ENCODE peak calls at places on chromosomes 7 and 10, in four cellular contexts. N is HCT116, I is HepG2, U is H1. L is an unnamed sample.

GRCh38 chr10:127243490-127244272 is 47.3 kb upstream of the INSYN2A start:
- DNase-seq in I (peak), N (peak), U (peak), L (peak)

GRCh38 chr7:150430465-150431085 is 19.9 kb upstream of the GIMAP8 start:
- DNase-seq in I (no peak), N (no peak), U (no peak), L (no peak)

GRCh38 chr7:133298080-133298479 is 45.2 kb downstream of the EXOC4 start:
- DNase-seq in I (no peak), U (no peak), N (no peak), L (no peak)

GRCh38 chr10:56142092-56142728 is 218.8 kb downstream of the ZWINT start:
- DNase-seq in N (no peak), U (no peak), I (no peak), L (peak)

GRCh38 chr10:34698979-34699378 is 116.1 kb downstream of the PARD3 start:
- DNase-seq in N (peak), I (no peak), U (no peak), L (peak)

GRCh38 chr7:113797420-113797995 is 121.3 kb downstream of the PPP1R3A start:
- DNase-seq in I (no peak), N (no peak), U (no peak), L (no peak)

GRCh38 chr7:143901360-143901709 is 641 bp downstream of the TCAF1 start:
- DNase-seq in I (peak), N (no peak), U (no peak), L (no peak)

GRCh38 chr7:108158766-108159165 is 28.6 kb upstream of the LAMB4 start:
- DNase-seq in U (no peak), I (no peak), N (no peak), L (no peak)

GRCh38 chr7:68691261-68692216 is 906.7 kb upstream of the AUTS2 start:
- DNase-seq in U (no peak), I (no peak), N (no peak), L (no peak)

GRCh38 chr10:117226813-117227451 is 14.0 kb upstream of the SLC18A2 start:
- DNase-seq in U (no peak), I (peak), N (peak), L (peak)

GRCh38 chr10:133528845-133529575 is 1.8 kb downstream of the CYP2E1 start:
- DNase-seq in U (no peak), I (no peak), N (no peak), L (no peak)

GRCh38 chr7:29921404-29922010 is 68.1 kb downstream of the SCRN1 start:
- DNase-seq in I (peak), U (peak), N (peak), L (peak)

GRCh38 chr10:21285207-21285606 is 240.3 kb downstream of the SKIDA1 start:
- DNase-seq in N (no peak), I (no peak), U (no peak), L (no peak)

GRCh38 chr7:4006687-4007086 is 675.4 kb upstream of the FOXK1 start:
- DNase-seq in I (peak), U (no peak), N (no peak), L (peak)

GRCh38 chr7:47654672-47655340 is 72.9 kb upstream of the TNS3 start:
- DNase-seq in I (no peak), N (no peak), U (no peak), L (no peak)

GRCh38 chr10:116655573-116655972 is 34.8 kb downstream of the PNLIPRP2 start:
- DNase-seq in N (no peak), I (no peak), U (no peak), L (no peak)

GRCh38 chr10:48611133-48611532 is 6.3 kb upstream of the ARHGAP22 start:
- DNase-seq in N (no peak), U (no peak), I (no peak), L (no peak)

GRCh38 chr7:13800694-13801448 is 188.6 kb downstream of the ETV1 start:
- DNase-seq in I (no peak), N (no peak), U (no peak), L (no peak)

GRCh38 chr7:22196429-22196828 is 160.5 kb downstream of the RAPGEF5 start:
- DNase-seq in N (no peak), U (no peak), I (no peak), L (no peak)

GRCh38 chr7:157840174-157840912 is 503.5 kb downstream of the DNAJB6 start:
- DNase-seq in I (no peak), U (no peak), N (no peak), L (no peak)

GRCh38 chr7:66075590-66076458 is at the start of gene ASL:
- DNase-seq in N (peak), I (peak), U (peak), L (peak)

GRCh38 chr7:6156734-6157133 is 115.7 kb downstream of the CYTH3 start:
- DNase-seq in I (no peak), N (no peak), U (no peak), L (no peak)

GRCh38 chr7:30630986-30631385 is 36.3 kb downstream of the GARS1 start:
- DNase-seq in U (no peak), I (no peak), N (no peak), L (no peak)

GRCh38 chr7:26860361-26860760 is 4.0 kb downstream of the SKAP2 start:
- DNase-seq in I (peak), N (peak), U (no peak), L (peak)

GRCh38 chr10:129922598-129923123 is 41.4 kb downstream of the EBF3 start:
- DNase-seq in N (no peak), U (no peak), I (no peak), L (no peak)

GRCh38 chr7:114428211-114428610 is 13.6 kb downstream of the FOXP2 start:
- DNase-seq in U (no peak), N (no peak), I (no peak), L (no peak)

GRCh38 chr7:22594020-22594419 is 94.0 kb upstream of the STEAP1B start:
- DNase-seq in I (peak), N (no peak), U (no peak), L (peak)

GRCh38 chr7:8423057-8423456 is 10.4 kb upstream of the NXPH1 start:
- DNase-seq in N (no peak), I (no peak), U (no peak), L (no peak)

GRCh38 chr10:29858352-29859267 is 200.8 kb downstream of the JCAD start:
- DNase-seq in U (peak), N (peak), I (peak), L (peak)

GRCh38 chr7:13603661-13604060 is 385.8 kb downstream of the ETV1 start:
- DNase-seq in U (no peak), I (no peak), N (no peak), L (no peak)

GRCh38 chr10:33008499-33009243 is 50.6 kb upstream of the ITGB1 start:
- DNase-seq in I (peak), U (no peak), N (peak), L (peak)

GRCh38 chr7:115631782-115632181 is 398.8 kb downstream of the TFEC start:
- DNase-seq in U (no peak), N (no peak), I (no peak), L (no peak)

GRCh38 chr10:129031233-129032150 is 435.5 kb upstream of the MGMT start:
- DNase-seq in I (peak), U (peak), N (no peak), L (peak)

GRCh38 chr10:8993859-8994258 is 939.4 kb downstream of the GATA3 start:
- DNase-seq in I (no peak), U (no peak), N (no peak), L (no peak)

GRCh38 chr10:93456480-93456879 is 25.7 kb downstream of the MYOF start:
- DNase-seq in U (no peak), N (no peak), I (no peak), L (no peak)

GRCh38 chr10:87878664-87879459 is 15.4 kb downstream of the PTEN start:
- DNase-seq in I (no peak), U (no peak), N (no peak), L (no peak)

GRCh38 chr7:47572101-47572460 is 9.8 kb downstream of the TNS3 start:
- DNase-seq in I (no peak), N (no peak), U (no peak), L (peak)

GRCh38 chr7:54796150-54796549 is 37.1 kb upstream of the SEC61G start:
- DNase-seq in N (no peak), I (no peak), U (no peak), L (no peak)

GRCh38 chr7:127885843-127886242 is 145.4 kb downstream of the LRRC4 start:
- DNase-seq in U (no peak), I (no peak), N (no peak), L (no peak)
- TF ChIP-seq JUND in U (no peak), I (no peak), N (no peak), L (no peak)

GRCh38 chr7:103636153-103636552 is 190.1 kb upstream of the SLC26A5 start:
- DNase-seq in I (no peak), N (no peak), U (no peak), L (peak)
- TF ChIP-seq JUND in I (no peak), N (no peak), U (no peak), L (no peak)

GRCh38 chr7:90347759-90348158 is 1.2 kb downstream of the GTPBP10 start:
- DNase-seq in I (no peak), U (no peak), N (no peak), L (no peak)

GRCh38 chr7:90349305-90349704 is 2.8 kb downstream of the GTPBP10 start:
- DNase-seq in I (peak), N (no peak), U (no peak), L (no peak)

GRCh38 chr7:90346326-90347125 is at the start of gene GTPBP10:
- DNase-seq in N (peak), I (peak), U (peak), L (peak)

GRCh38 chr7:90345016-90345415 is 1.5 kb upstream of the GTPBP10 start:
- DNase-seq in I (no peak), N (no peak), U (no peak), L (no peak)

DNA sequence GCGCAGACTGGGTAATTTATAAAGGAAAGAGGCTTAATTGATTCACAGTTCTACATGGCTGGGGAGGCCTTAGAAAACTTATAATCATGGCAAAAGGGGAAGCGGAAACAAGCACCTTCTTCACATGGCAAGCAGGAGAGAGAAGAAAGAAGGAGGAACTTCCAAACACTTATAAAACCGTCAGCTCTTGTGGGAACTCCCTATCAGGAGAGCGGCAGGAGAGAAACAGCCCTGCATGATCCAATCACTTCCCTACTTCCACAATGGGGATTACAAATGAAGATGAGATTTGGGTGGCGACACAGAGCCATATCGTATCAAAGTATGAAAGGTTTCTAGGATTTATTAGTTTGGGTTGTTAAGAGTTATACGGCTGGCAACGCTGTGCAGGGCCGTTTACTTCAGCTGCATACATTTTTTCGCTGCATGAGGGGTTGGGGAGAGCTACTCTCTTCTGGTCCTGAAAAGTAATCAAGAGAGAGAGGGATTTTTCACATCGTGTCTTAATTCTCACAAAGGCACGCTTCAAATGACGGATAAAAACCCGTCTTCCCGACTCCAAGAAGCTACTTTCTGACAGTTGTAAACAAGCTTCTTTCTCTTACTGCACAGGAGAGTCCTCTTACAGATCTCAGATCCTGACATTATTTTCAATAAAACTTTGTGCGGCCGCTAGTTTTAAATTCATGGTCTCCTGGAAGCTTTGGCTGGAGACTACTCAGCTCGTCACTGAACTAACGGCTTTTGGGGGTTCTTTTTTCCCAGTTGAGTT is 782 bp upstream of the GTPBP10 start:
- DNase-seq in U (no peak), N (no peak), I (peak), L (peak)
- TF ChIP-seq JUND in U (no peak), N (no peak), I (no peak), L (no peak)

GRCh38 chr10:112816033-112816430 is 134.0 kb upstream of the TCF7L2 start:
- DNase-seq in I (no peak), U (no peak), N (no peak), L (no peak)
- TF ChIP-seq JUND in I (no peak), U (no peak), N (no peak), L (no peak)

GRCh38 chr7:98617960-98618418 is 904 bp downstream of the NPTX2 start:
- DNase-seq in I (no peak), U (no peak), N (no peak), L (no peak)
- TF ChIP-seq JUND in I (no peak), U (no peak), N (no peak), L (no peak)

GRCh38 chr10:131314799-131315198 is 3.3 kb upstream of the TCERG1L start:
- DNase-seq in I (no peak), N (no peak), U (no peak), L (no peak)
- TF ChIP-seq JUND in I (no peak), N (no peak), U (no peak), L (no peak)

GRCh38 chr10:60968504-60968903 is 24.5 kb upstream of the RHOBTB1 start:
- DNase-seq in N (no peak), I (no peak), U (no peak), L (no peak)

GRCh38 chr10:60967260-60967659 is 23.3 kb upstream of the RHOBTB1 start:
- DNase-seq in U (no peak), I (no peak), N (no peak), L (no peak)

GRCh38 chr10:60970526-60970925 is 26.5 kb upstream of the RHOBTB1 start:
- DNase-seq in I (no peak), N (no peak), U (no peak), L (no peak)

GRCh38 chr10:60964257-60965235 is 20.6 kb upstream of the RHOBTB1 start:
- DNase-seq in U (no peak), N (peak), I (peak), L (peak)

GRCh38 chr10:60967854-60968484 is 24.0 kb upstream of the RHOBTB1 start:
- DNase-seq in U (no peak), I (no peak), N (no peak), L (no peak)
- TF ChIP-seq JUND in U (no peak), I (no peak), N (no peak), L (no peak)

DNA sequence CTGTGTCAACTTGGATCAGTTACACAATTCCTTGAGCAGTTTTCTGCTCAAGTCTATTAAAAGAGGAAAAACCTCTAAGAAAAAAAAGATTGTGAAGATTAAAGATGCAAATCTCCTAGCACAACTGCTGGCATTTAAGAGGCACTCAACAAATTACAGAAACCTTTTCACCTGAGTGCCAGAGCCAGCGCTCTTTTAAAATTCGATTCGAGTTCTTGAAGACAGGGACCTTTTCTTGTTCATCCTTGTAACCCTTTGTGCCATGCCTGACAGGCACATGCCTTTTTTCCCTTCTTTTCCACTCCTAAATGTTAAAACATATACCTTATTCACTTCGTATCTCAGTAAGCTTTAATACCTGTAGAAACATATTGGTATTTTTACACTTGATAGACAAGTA is 769 bp downstream of the NSUN6 start:
- DNase-seq in U (no peak), N (no peak), I (no peak), L (no peak)
- TF ChIP-seq JUND in U (no peak), N (no peak), I (no peak), L (no peak)

DNA sequence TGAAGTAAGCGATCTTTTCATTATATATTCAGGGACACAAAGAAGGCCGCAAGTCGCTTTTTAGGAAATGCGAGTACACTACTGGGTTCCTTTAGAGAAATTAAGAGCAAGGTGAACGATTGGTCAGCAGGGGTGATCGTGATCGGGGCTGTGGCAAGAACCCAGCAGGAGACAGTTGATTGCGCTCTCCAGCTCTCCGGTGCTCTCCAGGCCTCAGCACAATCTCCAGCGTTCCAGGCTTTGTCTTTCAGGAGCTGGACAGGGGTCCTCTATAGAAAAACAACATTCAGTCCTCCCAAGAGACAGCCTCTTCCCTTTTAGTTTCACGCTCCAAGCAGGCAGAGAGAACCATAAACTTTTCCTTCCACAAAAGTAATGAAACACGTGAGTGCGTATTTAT is 170.5 kb upstream of the KLF6 start:
- DNase-seq in N (no peak), U (no peak), I (no peak), L (no peak)
- TF ChIP-seq JUND in N (no peak), U (no peak), I (no peak), L (no peak)

DNA sequence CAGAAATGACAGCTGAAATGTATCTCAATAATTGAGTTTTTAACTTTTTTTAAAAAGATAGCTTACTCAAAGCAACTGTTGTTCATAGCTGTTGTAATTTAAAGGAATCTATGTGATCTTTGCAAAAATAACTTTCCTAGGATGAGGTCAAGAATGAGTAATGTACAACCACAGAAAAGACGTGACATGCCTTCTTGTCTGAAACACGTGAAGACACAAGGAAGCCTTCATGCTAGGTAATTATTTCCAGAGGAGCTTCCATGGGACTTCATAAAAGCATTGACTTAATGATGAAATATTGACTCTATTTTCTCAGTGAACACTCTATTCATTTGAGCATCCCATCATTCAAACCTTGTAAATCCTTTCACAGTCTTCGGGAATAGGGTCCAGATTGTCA is 527.9 kb downstream of the NRG3 start:
- DNase-seq in I (no peak), U (no peak), N (no peak), L (no peak)
- TF ChIP-seq JUND in I (no peak), U (no peak), N (no peak), L (no peak)